ENCODE peak calls at places on chromosomes 4 and X, in six cellular contexts. W is upper lobe of right lung, X is heart right ventricle, L is epithelial cell of esophagus, D is astrocyte of the spinal cord, Y is transverse colon. Z is an unnamed sample.

GRCh38 chrX:13014111-13015094 is 30.0 kb downstream of the FAM9C start:
- DNase-seq in W (no peak), Y (no peak), L (peak; percentile 19), D (no peak), X (no peak), Z (no peak)

GRCh38 chrX:13254076-13254785 is 65.6 kb downstream of the ATXN3L start:
- DNase-seq in X (no peak), Y (peak; percentile 41), D (peak; percentile 48), W (peak; percentile 66), L (peak; percentile 67), Z (no peak)

GRCh38 chr4:169115897-169116254 is 105.8 kb upstream of the CBR4 start:
- DNase-seq in X (no peak), L (peak; percentile 99), W (no peak), Y (peak; percentile 19), D (peak; percentile 96), Z (no peak)

GRCh38 chrX:19881559-19881958 is 5.8 kb downstream of the SH3KBP1 start:
- DNase-seq in L (no peak), D (no peak), W (no peak), Y (no peak), X (no peak), Z (no peak)

GRCh38 chrX:77451041-77451440 is 3.9 kb downstream of the FGF16 start:
- DNase-seq in X (no peak), Y (no peak), L (peak; percentile 68), D (peak; percentile 55), W (no peak), Z (no peak)

GRCh38 chr4:137934046-137934445 is 308.1 kb downstream of the SLC7A11 start:
- DNase-seq in L (no peak), D (no peak), Y (no peak), W (no peak), X (no peak), Z (no peak)

GRCh38 chr4:121217385-121217784 is 53.3 kb upstream of the TNIP3 start:
- DNase-seq in L (no peak), W (no peak), X (no peak), Y (no peak), D (no peak), Z (no peak)

GRCh38 chr4:8365951-8366350 is 74.6 kb downstream of the ACOX3 start:
- DNase-seq in Y (no peak), X (no peak), D (no peak), L (no peak), W (peak; percentile 54), Z (peak; percentile 51)

GRCh38 chr4:149765630-149766029 is 50.0 kb downstream of the IQCM start:
- DNase-seq in Y (no peak), X (no peak), W (no peak), D (peak; percentile 40), L (peak; percentile 63), Z (no peak)

GRCh38 chr4:53929955-53930798 is 134.2 kb downstream of the CHIC2 start:
- DNase-seq in Y (peak; percentile 69), D (peak; percentile 87), W (no peak), X (peak; percentile 20), L (peak; percentile 87), Z (no peak)

GRCh38 chr4:86152454-86152853 is 207.4 kb downstream of the MAPK10 start:
- DNase-seq in W (no peak), L (no peak), D (no peak), X (no peak), Y (no peak), Z (no peak)

GRCh38 chr4:70706516-70706915 is 15.2 kb upstream of the RUFY3 start:
- DNase-seq in L (no peak), Y (no peak), X (no peak), D (no peak), W (no peak), Z (no peak)

GRCh38 chr4:8656711-8657380 is 64.3 kb downstream of the CPZ start:
- DNase-seq in Y (no peak), D (no peak), L (no peak), X (no peak), W (peak; percentile 30), Z (peak; percentile 60)

GRCh38 chr4:53553486-53554210 is 37.6 kb downstream of the LNX1 start:
- DNase-seq in D (no peak), X (no peak), Y (no peak), L (no peak), W (no peak), Z (no peak)

GRCh38 chr4:6001965-6002833 is 16.0 kb downstream of the C4orf50 start:
- DNase-seq in X (no peak), D (no peak), Y (no peak), W (peak; percentile 40), L (no peak), Z (no peak)

GRCh38 chrX:120560405-120560841 is 339 bp downstream of the CUL4B start:
- DNase-seq in W (no peak), D (no peak), X (no peak), L (peak; percentile 21), Y (peak; percentile 43), Z (no peak)

GRCh38 chrX:154313147-154313546 is 17.6 kb downstream of the TKTL1 start:
- DNase-seq in L (no peak), Y (no peak), W (no peak), X (no peak), D (no peak), Z (no peak)

GRCh38 chrX:9308426-9308825 is 156.4 kb upstream of the TBL1X start:
- DNase-seq in W (no peak), X (no peak), D (no peak), Y (no peak), L (no peak), Z (no peak)

GRCh38 chr4:102736636-102737549 is 23.9 kb downstream of the MANBA start:
- DNase-seq in X (no peak), D (peak; percentile 48), Y (no peak), L (peak; percentile 51), W (no peak), Z (no peak)

GRCh38 chrX:23332101-23332887 is 2.4 kb upstream of the PTCHD1 start:
- DNase-seq in W (no peak), Y (peak; percentile 7), L (no peak), D (no peak), X (no peak), Z (no peak)

GRCh38 chr4:153113061-153113837 is 91.0 kb upstream of the TRIM2 start:
- DNase-seq in W (no peak), Y (no peak), L (no peak), X (no peak), D (peak; percentile 93), Z (no peak)

GRCh38 chrX:134683351-134683750 is 25.1 kb upstream of the PLAC1 start:
- DNase-seq in D (no peak), W (no peak), L (no peak), X (no peak), Y (no peak), Z (no peak)

GRCh38 chr4:146633471-146633800 is 5.3 kb upstream of the POU4F2 start:
- DNase-seq in Y (no peak), X (no peak), W (no peak), D (no peak), L (no peak), Z (no peak)

GRCh38 chr4:83083925-83084475 is 30.5 kb downstream of the PLAC8 start:
- DNase-seq in X (no peak), Y (peak; percentile 32), L (no peak), D (no peak), W (no peak), Z (no peak)

GRCh38 chrX:103464071-103464773 is 55.1 kb downstream of the RAB40A start:
- DNase-seq in X (no peak), D (peak; percentile 52), L (peak; percentile 47), W (no peak), Y (peak; percentile 10), Z (no peak)

GRCh38 chr4:15551740-15552446 is 82.2 kb downstream of the CC2D2A start:
- DNase-seq in Y (no peak), D (no peak), W (no peak), L (no peak), X (no peak), Z (no peak)

GRCh38 chr4:152850377-152850776 is 70.6 kb downstream of the ARFIP1 start:
- DNase-seq in Y (no peak), W (peak; percentile 72), D (no peak), X (no peak), L (peak; percentile 87), Z (no peak)

GRCh38 chr4:84151574-84151973 is 347.5 kb downstream of the NKX6-1 start:
- DNase-seq in D (no peak), W (no peak), L (no peak), Y (peak; percentile 9), X (no peak), Z (no peak)
- TF ChIP-seq CTCF in D (no peak), W (no peak), L (peak; percentile 19), Y (peak; percentile 24), X (no peak), Z (no peak)

DNA sequence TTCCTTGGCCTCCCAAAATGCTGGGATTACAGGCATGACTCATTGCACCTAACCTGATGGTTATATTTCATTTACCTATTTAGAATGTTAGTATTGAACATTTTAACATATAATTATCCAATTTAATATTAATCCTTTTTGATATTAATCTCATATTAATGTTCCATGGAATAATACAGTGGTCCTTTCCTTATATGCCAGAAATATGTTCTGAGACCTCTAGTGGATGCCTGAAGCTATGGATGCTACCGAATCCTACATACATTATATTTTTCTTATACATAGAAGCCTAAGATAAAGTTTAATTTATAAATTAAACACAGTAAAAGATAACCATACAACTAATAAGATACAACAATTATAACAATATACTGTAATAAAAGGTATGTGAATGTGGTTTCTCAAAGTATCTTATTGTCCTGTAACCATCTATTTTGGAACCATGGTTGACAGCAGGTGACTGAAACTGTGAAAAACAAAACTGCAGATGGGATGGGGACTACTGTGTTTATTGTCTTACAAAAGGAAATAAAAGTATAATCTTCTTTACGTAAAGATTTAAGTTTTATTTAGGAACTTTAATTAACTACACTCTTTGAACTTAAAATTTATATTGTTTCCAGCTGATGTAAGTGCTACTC is 431.4 kb downstream of the GRID2 start:
- DNase-seq in Y (no peak), W (no peak), L (no peak), X (no peak), D (no peak), Z (no peak)
- TF ChIP-seq CTCF in Y (no peak), W (no peak), L (no peak), X (no peak), D (no peak), Z (peak; percentile 37)

GRCh38 chr4:3340703-3341088 is 47.9 kb downstream of the RGS12 start:
- DNase-seq in X (no peak), D (no peak), W (peak; percentile 93), Y (no peak), L (peak; percentile 21), Z (no peak)
- TF ChIP-seq CTCF in X (no peak), D (no peak), W (peak; percentile 43), Y (no peak), L (peak; percentile 19), Z (no peak)

GRCh38 chr4:176150704-176151103 is 44.7 kb downstream of the SPATA4 start:
- DNase-seq in X (no peak), Y (no peak), D (no peak), L (no peak), W (no peak), Z (no peak)

GRCh38 chr4:176149680-176150079 is 45.7 kb downstream of the SPATA4 start:
- DNase-seq in D (no peak), W (no peak), Y (no peak), L (no peak), X (no peak), Z (no peak)

GRCh38 chr4:176153124-176153523 is 42.3 kb downstream of the SPATA4 start:
- DNase-seq in X (no peak), W (no peak), Y (no peak), L (no peak), D (no peak), Z (no peak)

DNA sequence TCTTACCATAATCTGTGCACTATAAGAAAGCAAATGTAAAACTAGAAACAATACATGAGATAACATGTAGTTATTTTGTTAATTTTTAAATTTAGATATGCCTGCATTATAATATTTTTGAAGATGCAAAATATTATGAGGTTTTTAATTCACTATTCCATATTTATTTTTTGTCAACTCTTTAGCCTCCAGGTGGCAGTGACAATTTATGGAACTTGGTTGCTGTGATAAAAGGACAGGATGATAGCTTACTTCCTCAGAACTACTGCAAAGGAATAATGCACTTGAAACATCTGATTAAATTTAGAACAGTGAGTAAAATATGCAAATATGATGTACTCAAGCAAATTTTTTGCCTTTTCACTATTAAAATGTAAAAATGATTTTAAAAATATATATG is 45.1 kb downstream of the SPATA4 start:
- DNase-seq in X (no peak), D (peak; percentile 52), L (peak; percentile 48), Y (no peak), W (no peak), Z (no peak)
- TF ChIP-seq CTCF in X (peak; percentile 18), D (peak; percentile 34), L (peak; percentile 38), Y (no peak), W (peak; percentile 21), Z (peak; percentile 89)